ENCODE peak calls at places on chromosomes 3 and 15, in five cellular contexts. L is IMR-90, X is astrocyte of the cerebellum, S is cardiac fibroblast, Q is fibroblast of the aortic adventitia. T is an unnamed sample.
A peak's percentile ranks its signal among the peaks of the same experiment; 100 is the strongest.

GRCh38 chr3:86814918-86815655 is 175.9 kb downstream of the VGLL3 start:
- DNase-seq in X (peak; percentile 18), S (peak; percentile 59), L (peak; percentile 51), Q (peak; percentile 11), T (peak; percentile 83)

GRCh38 chr15:67095834-67096366 is 30.5 kb downstream of the SMAD3 start:
- DNase-seq in S (no peak), Q (no peak), L (no peak), X (no peak), T (no peak)

GRCh38 chr3:69326821-69327433 is 59.0 kb downstream of the FRMD4B start:
- DNase-seq in Q (no peak), X (peak; percentile 15), L (no peak), S (peak; percentile 12), T (no peak)

GRCh38 chr3:184783309-184783708 is 28.7 kb upstream of the VPS8 start:
- DNase-seq in X (no peak), S (no peak), L (peak; percentile 38), Q (no peak), T (no peak)

GRCh38 chr3:10653241-10653640 is 147.9 kb upstream of the ATP2B2 start:
- DNase-seq in Q (no peak), L (no peak), X (no peak), S (no peak), T (no peak)

GRCh38 chr3:139836656-139837464 is 98.1 kb upstream of the CLSTN2 start:
- DNase-seq in Q (no peak), X (no peak), S (no peak), L (no peak), T (no peak)

GRCh38 chr3:118080886-118081285 is 953.8 kb downstream of the IGSF11 start:
- DNase-seq in X (no peak), L (peak; percentile 18), Q (no peak), S (no peak), T (no peak)

GRCh38 chr3:186281172-186281571 is 80.9 kb downstream of the DGKG start:
- DNase-seq in L (peak; percentile 88), S (peak; percentile 89), X (peak; percentile 72), Q (peak; percentile 84), T (peak; percentile 74)

GRCh38 chr15:72058590-72058989 is 59.4 kb downstream of the MYO9A start:
- DNase-seq in X (no peak), L (no peak), Q (peak; percentile 26), S (no peak), T (no peak)

GRCh38 chr3:18474202-18474601 is 49.1 kb upstream of the SATB1 start:
- DNase-seq in L (no peak), Q (peak; percentile 6), X (no peak), S (no peak), T (no peak)

GRCh38 chr3:56919797-56920195 is 118.0 kb upstream of the ARHGEF3 start:
- DNase-seq in X (no peak), L (no peak), Q (no peak), S (no peak), T (no peak)

GRCh38 chr15:25611603-25612002 is 172.8 kb upstream of the UBE3A start:
- DNase-seq in L (peak; percentile 1), S (no peak), X (no peak), Q (peak; percentile 22), T (peak; percentile 27)

GRCh38 chr15:47194718-47195117 is 522.6 kb upstream of the SEMA6D start:
- DNase-seq in X (peak; percentile 40), L (peak; percentile 66), S (peak; percentile 64), Q (peak; percentile 52), T (peak; percentile 17)

GRCh38 chr3:140630366-140630765 is 47.5 kb upstream of the TRIM42 start:
- DNase-seq in S (peak; percentile 69), L (no peak), X (no peak), Q (peak; percentile 11), T (peak; percentile 13)

GRCh38 chr3:12764171-12764776 is 5.2 kb upstream of the TMEM40 start:
- DNase-seq in X (no peak), S (no peak), Q (no peak), L (no peak), T (no peak)

GRCh38 chr15:71538181-71538580 is 272.2 kb upstream of the NR2E3 start:
- DNase-seq in L (peak; percentile 28), X (no peak), Q (no peak), S (peak; percentile 18), T (no peak)

GRCh38 chr3:12979947-12980487 is 93.2 kb downstream of the IQSEC1 start:
- DNase-seq in L (no peak), Q (no peak), S (no peak), X (no peak), T (no peak)

GRCh38 chr15:66269326-66270090 is 16.0 kb upstream of the MEGF11 start:
- DNase-seq in X (no peak), L (peak; percentile 71), S (peak; percentile 51), Q (no peak), T (peak; percentile 52)

GRCh38 chr15:81893182-81893833 is 152.5 kb downstream of the MEX3B start:
- DNase-seq in X (no peak), L (no peak), S (no peak), Q (no peak), T (peak; percentile 15)

GRCh38 chr3:105493305-105493892 is 126.7 kb downstream of the ALCAM start:
- DNase-seq in Q (no peak), X (no peak), S (no peak), L (no peak), T (no peak)

GRCh38 chr15:40567111-40567510 is 2.0 kb upstream of the RPUSD2 start:
- DNase-seq in S (peak; percentile 22), X (no peak), L (no peak), Q (peak; percentile 5), T (no peak)

GRCh38 chr15:50119063-50119700 is at the start of gene ATP8B4:
- DNase-seq in S (no peak), X (no peak), L (no peak), Q (no peak), T (no peak)

GRCh38 chr3:136262559-136262958 is 12.4 kb downstream of the PCCB start:
- DNase-seq in S (no peak), Q (no peak), X (no peak), L (no peak), T (no peak)

DNA sequence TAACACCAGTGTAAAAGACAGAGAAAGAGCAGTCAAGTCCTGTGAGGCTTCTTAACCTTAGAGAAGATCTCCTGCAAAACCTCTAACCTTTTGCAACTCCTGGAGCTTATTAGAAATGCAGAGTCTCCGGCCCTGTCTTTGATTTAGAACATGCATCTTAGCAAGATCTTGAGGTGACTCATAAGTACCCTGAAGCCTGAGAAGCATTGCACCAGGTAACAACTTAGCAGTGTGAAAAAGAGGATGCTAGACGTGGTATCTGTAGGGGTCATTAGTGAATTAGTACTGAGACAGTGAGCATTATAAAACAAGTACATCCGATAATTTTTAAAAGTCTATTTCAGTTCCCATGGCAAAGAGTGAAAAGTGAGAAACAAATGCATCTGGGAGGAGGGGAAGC is 128.4 kb upstream of the IL12A start:
- DNase-seq in S (no peak), X (no peak), Q (no peak), L (no peak), T (no peak)
- H3K4me3 ChIP-seq in S (no peak overlapping the region), X (no peak overlapping the region), Q (no peak overlapping the region), L (no peak overlapping the region), T (no peak overlapping the region)

GRCh38 chr15:42371125-42371524 is 11.8 kb downstream of the CAPN3 start:
- DNase-seq in Q (peak; percentile 29), X (no peak), L (peak; percentile 37), S (peak; percentile 69), T (peak; percentile 11)
- TF ChIP-seq CTCF in Q (no peak), X (no peak), L (peak; percentile 36), S (peak; percentile 36), T (peak; percentile 15)

GRCh38 chr15:31304074-31304648 is 22.5 kb upstream of the KLF13 start:
- DNase-seq in L (no peak), X (no peak), S (no peak), Q (no peak), T (no peak)
- H3K4me3 ChIP-seq in L (no peak overlapping the region), X (no peak overlapping the region), S (no peak overlapping the region), Q (no peak overlapping the region), T (no peak overlapping the region)

DNA sequence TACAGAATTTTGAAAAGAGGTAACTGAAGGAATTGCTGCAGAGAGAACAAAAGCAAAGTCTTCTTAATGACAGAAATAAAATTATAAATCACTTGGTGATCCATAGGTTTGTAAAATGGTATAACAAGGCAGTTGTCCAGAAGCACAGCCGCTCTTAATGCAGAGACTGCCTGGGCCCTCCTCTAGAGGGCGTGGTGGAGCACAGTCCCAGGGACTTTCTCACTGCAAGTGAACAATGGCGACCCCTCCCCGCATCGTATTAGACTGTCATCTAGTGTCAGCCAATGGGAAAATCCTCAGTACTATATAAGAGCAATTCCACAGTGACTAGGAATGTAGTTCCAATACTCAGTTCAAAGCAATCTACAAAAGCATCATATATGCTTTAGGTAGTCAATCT is 26.4 kb upstream of the ZBED2 start:
- DNase-seq in X (no peak), L (no peak), Q (no peak), S (no peak), T (no peak)
- TF ChIP-seq CTCF in X (peak; percentile 32), L (peak; percentile 14), Q (peak; percentile 10), S (peak; percentile 46), T (peak; percentile 6)

GRCh38 chr15:61057830-61058529 is 171.1 kb downstream of the RORA start:
- DNase-seq in S (no peak), X (no peak), Q (peak; percentile 23), L (peak; percentile 15), T (peak; percentile 40)
- H3K4me3 ChIP-seq in S (no peak overlapping the region), X (no peak overlapping the region), Q (no peak overlapping the region), L (no peak overlapping the region), T (no peak overlapping the region)

DNA sequence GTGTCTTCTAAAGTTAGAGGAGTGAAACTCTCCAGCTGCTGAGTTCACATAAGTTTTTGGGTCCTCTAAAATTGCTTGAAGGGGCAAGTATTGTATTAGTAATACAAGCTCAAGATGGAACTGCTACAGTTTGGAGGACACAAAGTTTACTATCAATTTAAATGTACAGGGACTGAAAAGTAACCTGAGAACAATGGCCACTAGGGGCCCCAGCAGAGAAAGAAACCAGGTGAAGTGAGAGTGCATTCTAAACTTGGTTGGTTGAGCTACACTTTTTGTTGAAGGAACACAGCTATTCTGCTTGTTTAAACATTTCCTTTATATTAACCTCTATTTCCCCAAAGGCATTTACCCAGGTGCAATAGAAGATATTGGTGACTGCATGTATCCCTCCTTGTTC is 755.5 kb downstream of the GBE1 start:
- DNase-seq in X (no peak), L (no peak), Q (no peak), S (no peak), T (no peak)
- TF ChIP-seq CTCF in X (no peak), L (no peak), Q (no peak), S (no peak), T (no peak)

GRCh38 chr15:74231475-74231874 is 4.7 kb upstream of the CCDC33 start:
- DNase-seq in S (no peak), L (no peak), Q (no peak), X (no peak), T (no peak)
- H3K4me3 ChIP-seq in S (no peak overlapping the region), L (no peak overlapping the region), Q (no peak overlapping the region), X (no peak overlapping the region), T (no peak overlapping the region)